ENCODE peak calls at places on chromosomes 3 and 15, in seven cellular contexts. N, Q, T, D, F, U and O are unnamed samples.
A peak's percentile ranks its signal among the peaks of the same experiment; 100 is the strongest.

GRCh38 chr3:175338775-175339535 is 479.8 kb downstream of the NAALADL2 start:
- DNase-seq in N (peak; percentile 90), Q (peak; percentile 50), T (no peak), D (peak; percentile 19), F (no peak), U (peak; percentile 89), O (no peak)

GRCh38 chr3:115922681-115923347 is 299.5 kb downstream of the GAP43 start:
- DNase-seq in N (peak; percentile 54), Q (no peak), T (no peak), D (no peak), F (peak; percentile 41), U (peak; percentile 56), O (no peak)

GRCh38 chr3:101801174-101801573 is 22.2 kb downstream of the NXPE3 start:
- DNase-seq in N (no peak), Q (no peak), T (no peak), D (no peak), F (no peak), U (no peak), O (no peak)

GRCh38 chr3:142086581-142087090 is 62.7 kb downstream of the TFDP2 start:
- DNase-seq in N (no peak), Q (no peak), T (no peak), D (no peak), F (no peak), U (peak; percentile 1), O (no peak)

GRCh38 chr15:24675332-24676144 is at the start of gene NPAP1:
- DNase-seq in N (no peak), Q (no peak), T (no peak), D (no peak), F (no peak), U (no peak), O (no peak)

GRCh38 chr3:70281663-70282062 is 30.8 kb downstream of the MDFIC2 start:
- DNase-seq in N (peak; percentile 64), Q (no peak), T (no peak), D (peak; percentile 77), F (no peak), U (no peak), O (no peak)

GRCh38 chr3:52144034-52144795 is 10.0 kb downstream of the POC1A start:
- DNase-seq in N (peak; percentile 44), Q (peak; percentile 90), T (peak; percentile 87), D (peak; percentile 53), F (peak; percentile 89), U (peak; percentile 78), O (peak; percentile 81)

GRCh38 chr3:15796771-15797599 is 794 bp downstream of the ANKRD28 start:
- DNase-seq in N (peak; percentile 82), Q (no peak), T (no peak), D (peak; percentile 81), F (peak; percentile 8), U (peak; percentile 89), O (no peak)

GRCh38 chr3:106943071-106943470 is 434.2 kb upstream of the CCDC54 start:
- DNase-seq in N (no peak), Q (no peak), T (no peak), D (no peak), F (no peak), U (peak; percentile 43), O (no peak)

GRCh38 chr3:36907911-36908646 is 36.8 kb downstream of the TRANK1 start:
- DNase-seq in N (peak; percentile 57), Q (peak; percentile 73), T (peak; percentile 41), D (peak; percentile 52), F (no peak), U (peak; percentile 73), O (peak; percentile 37)

GRCh38 chr15:48397841-48398240 is 66.6 kb downstream of the DUT start:
- DNase-seq in N (no peak), Q (peak; percentile 70), T (peak; percentile 68), D (no peak), F (no peak), U (peak; percentile 43), O (no peak)

GRCh38 chr3:39848365-39848764 is 39.0 kb downstream of the MYRIP start:
- DNase-seq in N (no peak), Q (no peak), T (no peak), D (no peak), F (no peak), U (no peak), O (no peak)

GRCh38 chr3:196621581-196621980 is 17.9 kb upstream of the NRROS start:
- DNase-seq in N (no peak), Q (no peak), T (no peak), D (no peak), F (no peak), U (no peak), O (no peak)

GRCh38 chr3:86792316-86792715 is 198.6 kb downstream of the VGLL3 start:
- DNase-seq in N (peak; percentile 66), Q (no peak), T (no peak), D (no peak), F (no peak), U (no peak), O (no peak)

GRCh38 chr3:65039754-65040210 is 352.0 kb upstream of the ADAMTS9 start:
- DNase-seq in N (peak; percentile 91), Q (no peak), T (no peak), D (peak; percentile 7), F (no peak), U (peak; percentile 8), O (no peak)

GRCh38 chr15:41801185-41801584 is 26.7 kb upstream of the JMJD7 start:
- DNase-seq in N (no peak), Q (no peak), T (no peak), D (no peak), F (no peak), U (no peak), O (no peak)

GRCh38 chr15:57566840-57567239 is 24.9 kb upstream of the MYZAP start:
- DNase-seq in N (no peak), Q (no peak), T (peak; percentile 40), D (no peak), F (no peak), U (peak; percentile 24), O (no peak)

GRCh38 chr3:8371085-8371551 is 130.5 kb upstream of the LMCD1 start:
- DNase-seq in N (peak; percentile 94), Q (no peak), T (no peak), D (peak; percentile 11), F (no peak), U (peak; percentile 90), O (no peak)

GRCh38 chr3:138440137-138440536 is 5.7 kb downstream of the ESYT3 start:
- DNase-seq in N (peak; percentile 50), Q (no peak), T (peak; percentile 61), D (peak; percentile 46), F (peak; percentile 85), U (no peak), O (no peak)

GRCh38 chr15:73891328-73891975 is 18.1 kb downstream of the TBC1D21 start:
- DNase-seq in N (no peak), Q (no peak), T (no peak), D (no peak), F (no peak), U (no peak), O (no peak)

GRCh38 chr3:28972921-28973320 is 307.9 kb upstream of the RBMS3 start:
- DNase-seq in N (peak; percentile 68), Q (no peak), T (no peak), D (no peak), F (no peak), U (peak; percentile 28), O (no peak)

GRCh38 chr3:177820683-177821316 is 623.5 kb upstream of the TBL1XR1 start:
- DNase-seq in N (peak; percentile 94), Q (no peak), T (no peak), D (no peak), F (no peak), U (no peak), O (no peak)
- H3K27ac ChIP-seq in N (no peak overlapping the region), Q (no peak overlapping the region), T (no peak overlapping the region), D (no peak overlapping the region), F (no peak overlapping the region), U (no peak overlapping the region), O (no peak overlapping the region)

DNA sequence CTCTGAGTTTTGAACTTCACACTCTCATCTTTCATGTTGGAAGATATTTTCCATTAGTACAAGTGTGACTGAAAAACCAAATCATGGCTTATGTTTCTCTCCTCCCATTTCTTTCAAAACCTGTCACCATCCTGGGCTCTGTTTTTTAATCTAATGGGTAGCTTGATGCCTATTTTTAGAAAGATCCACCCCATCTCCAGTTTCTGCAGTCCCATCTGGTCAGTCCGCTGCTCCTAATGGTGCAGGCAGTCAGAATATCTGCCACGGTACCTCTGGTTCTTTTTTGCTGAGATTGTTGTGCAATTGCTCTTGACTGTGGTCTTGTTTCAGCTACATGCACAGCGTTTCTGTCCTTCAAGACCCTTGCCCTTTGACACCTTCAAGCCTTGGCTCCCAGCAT is 240.9 kb upstream of the CADM2 start:
- DNase-seq in N (no peak), Q (no peak), T (no peak), D (no peak), F (no peak), U (no peak), O (no peak)
- H3K9me3 ChIP-seq in N (no peaks in the 10 kb centered on the region), Q (no peaks in the 10 kb centered on the region), T (peaks cover 8% of the 10 kb centered on the region), D (no peaks in the 10 kb centered on the region), F (no peaks in the 10 kb centered on the region), U (no peaks in the 10 kb centered on the region), O (no peaks in the 10 kb centered on the region)

GRCh38 chr3:136249593-136250225 is 431 bp upstream of the PCCB start:
- DNase-seq in N (no peak), Q (peak; percentile 47), T (no peak), D (no peak), F (no peak), U (no peak), O (no peak)

GRCh38 chr3:136250862-136251460 is 821 bp downstream of the PCCB start:
- DNase-seq in N (peak; percentile 43), Q (peak; percentile 75), T (peak; percentile 67), D (no peak), F (peak; percentile 8), U (peak; percentile 75), O (peak; percentile 30)

GRCh38 chr3:136249091-136249490 is 1.0 kb upstream of the PCCB start:
- DNase-seq in N (no peak), Q (no peak), T (no peak), D (no peak), F (no peak), U (no peak), O (no peak)

GRCh38 chr3:136250226-136250861 is at the start of gene PCCB:
- DNase-seq in N (peak; percentile 86), Q (peak; percentile 97), T (peak; percentile 94), D (peak; percentile 96), F (peak; percentile 97), U (peak; percentile 98), O (peak; percentile 93)

GRCh38 chr3:136251511-136251910 is 1.4 kb downstream of the PCCB start:
- DNase-seq in N (no peak), Q (no peak), T (no peak), D (no peak), F (no peak), U (peak; percentile 22), O (no peak)
- H3K4me3 ChIP-seq in N (no peak overlapping the region), Q (no peak overlapping the region), T (peak overlapping the region; percentile 84), D (no peak overlapping the region), F (no peak overlapping the region), U (peak overlapping the region; percentile 74), O (peak overlapping the region; percentile 80)

DNA sequence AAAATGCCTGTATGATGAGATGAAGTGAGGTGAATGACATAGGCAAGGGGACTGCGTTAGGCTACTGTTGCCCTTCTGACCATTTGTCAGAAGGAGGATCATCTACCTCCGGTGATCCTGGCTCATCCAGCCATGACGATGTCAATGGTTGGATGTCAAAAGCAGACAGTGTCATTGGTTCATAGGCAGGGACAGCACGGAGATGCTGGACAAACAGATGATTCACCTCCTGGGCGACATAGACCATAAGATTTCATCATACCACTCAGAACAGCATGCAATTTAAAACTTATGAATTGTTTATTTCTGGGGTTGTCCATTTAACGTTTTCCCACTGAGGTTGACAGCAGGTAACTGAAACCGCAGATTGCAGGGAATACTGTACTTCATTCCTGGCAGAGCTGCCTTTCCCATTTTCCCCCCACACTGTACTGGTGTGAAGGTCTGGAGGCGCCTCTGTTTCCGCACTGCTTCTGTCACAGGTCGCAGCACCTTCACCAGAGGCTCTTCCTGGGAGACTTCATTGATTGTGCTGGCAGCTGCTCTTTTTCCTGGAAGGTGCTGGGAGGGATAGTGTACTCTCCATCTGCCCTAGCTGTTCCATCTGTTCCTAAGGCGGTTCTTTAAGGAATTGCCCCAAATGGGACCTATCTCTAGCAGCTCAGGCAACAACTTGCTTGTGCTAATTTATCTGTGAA is 32.5 kb upstream of the TMOD3 start:
- DNase-seq in N (no peak), Q (no peak), T (no peak), D (no peak), F (no peak), U (peak; percentile 22), O (no peak)
- H3K27ac ChIP-seq in N (no peak overlapping the region), Q (no peak overlapping the region), T (no peak overlapping the region), D (no peak overlapping the region), F (no peak overlapping the region), U (no peak overlapping the region), O (no peak overlapping the region)